ENCODE peak calls at places on chromosome 4, in six cellular contexts. Z is A549, U is HCT116, C is GM12878, I is K562, Q is H1. F is an unnamed sample.

GRCh38 chr4:158016511-158016910 is 156.3 kb downstream of the GASK1B start:
- DNase-seq in Z (no peak), U (no peak), C (no peak), I (no peak), Q (no peak), F (no peak)

GRCh38 chr4:189301692-189302091 is 639.0 kb upstream of the FRG1 start:
- DNase-seq in Z (no peak), U (no peak), C (no peak), I (no peak), Q (no peak), F (no peak)

GRCh38 chr4:8617486-8618040 is 25.0 kb downstream of the CPZ start:
- DNase-seq in Z (no peak), U (no peak), C (no peak), I (no peak), Q (no peak), F (no peak)

GRCh38 chr4:185893500-185893899 is 81.5 kb upstream of the SORBS2 start:
- DNase-seq in Z (no peak), U (no peak), C (no peak), I (no peak), Q (no peak), F (no peak)

GRCh38 chr4:86223472-86223871 is 136.4 kb downstream of the MAPK10 start:
- DNase-seq in Z (peak; percentile 60), U (peak; percentile 66), C (no peak), I (peak; percentile 39), Q (peak; percentile 79), F (peak; percentile 56)

GRCh38 chr4:184648220-184649025 is 824 bp downstream of the CASP3 start:
- DNase-seq in Z (peak; percentile 21), U (no peak), C (no peak), I (peak; percentile 48), Q (peak; percentile 58), F (peak; percentile 65)

GRCh38 chr4:42554072-42554471 is 102.8 kb downstream of the ATP8A1 start:
- DNase-seq in Z (no peak), U (no peak), C (no peak), I (no peak), Q (no peak), F (no peak)

GRCh38 chr4:24850669-24851068 is 55.3 kb downstream of the SOD3 start:
- DNase-seq in Z (peak; percentile 10), U (no peak), C (no peak), I (no peak), Q (no peak), F (no peak)

GRCh38 chr4:186813377-186814068 is 89.9 kb upstream of the FAT1 start:
- DNase-seq in Z (no peak), U (no peak), C (no peak), I (no peak), Q (no peak), F (no peak)

GRCh38 chr4:176339936-176340761 is 20.4 kb downstream of the SPCS3 start:
- DNase-seq in Z (no peak), U (no peak), C (no peak), I (no peak), Q (no peak), F (no peak)

GRCh38 chr4:7978907-7979651 is 39.4 kb upstream of the AFAP1 start:
- DNase-seq in Z (no peak), U (no peak), C (no peak), I (no peak), Q (peak; percentile 50), F (no peak)

GRCh38 chr4:77865259-77865658 is 2.6 kb downstream of the MRPL1 start:
- DNase-seq in Z (no peak), U (no peak), C (no peak), I (no peak), Q (no peak), F (no peak)

GRCh38 chr4:48334900-48335384 is 6.4 kb upstream of the SLAIN2 start:
- DNase-seq in Z (no peak), U (no peak), C (no peak), I (peak; percentile 26), Q (no peak), F (no peak)

GRCh38 chr4:147793973-147794690 is 62.2 kb downstream of the ARHGAP10 start:
- DNase-seq in Z (no peak), U (no peak), C (no peak), I (no peak), Q (no peak), F (no peak)

GRCh38 chr4:99856166-99856565 is 38.1 kb downstream of the LAMTOR3 start:
- DNase-seq in Z (no peak), U (peak; percentile 4), C (no peak), I (no peak), Q (no peak), F (peak; percentile 83)

GRCh38 chr4:149164282-149164681 is 651.4 kb downstream of the IQCM start:
- DNase-seq in Z (peak; percentile 3), U (no peak), C (no peak), I (no peak), Q (peak; percentile 50), F (no peak)

GRCh38 chr4:55635760-55636621 is at the start of gene NMU:
- DNase-seq in Z (peak; percentile 19), U (peak; percentile 67), C (no peak), I (peak; percentile 76), Q (peak; percentile 73), F (no peak)

GRCh38 chr4:10656420-10656819 is 28.1 kb downstream of the CLNK start:
- DNase-seq in Z (no peak), U (no peak), C (no peak), I (no peak), Q (no peak), F (no peak)

GRCh38 chr4:47462799-47463234 is 685 bp downstream of the COMMD8 start:
- DNase-seq in Z (no peak), U (no peak), C (no peak), I (no peak), Q (no peak), F (peak; percentile 26)

GRCh38 chr4:144968606-144969005 is 129.4 kb downstream of the ANAPC10 start:
- DNase-seq in Z (no peak), U (no peak), C (no peak), I (no peak), Q (no peak), F (no peak)
- TF ChIP-seq CTCF in Z (no peak), U (no peak), C (no peak), I (no peak), Q (no peak), F (no peak)

DNA sequence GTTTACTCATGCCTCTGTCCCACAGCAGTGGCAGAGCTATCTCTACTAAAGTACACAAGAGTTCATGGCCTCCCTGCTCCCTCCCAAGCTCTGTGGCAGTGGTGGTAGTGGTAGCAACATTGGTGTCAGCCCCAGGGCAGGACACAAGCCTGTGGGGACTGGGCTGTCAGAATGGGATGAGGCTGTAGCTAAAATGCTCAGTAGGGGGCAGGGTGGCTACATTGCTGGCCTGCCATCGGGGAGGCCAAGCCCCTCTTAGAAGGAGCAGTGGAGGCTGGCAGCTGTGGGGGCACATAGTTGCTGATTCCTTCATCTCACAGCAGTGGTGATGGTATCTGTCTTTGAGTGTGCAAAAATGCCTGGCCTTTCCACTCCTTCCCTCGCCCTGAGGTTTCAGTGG is 461.7 kb downstream of the PCDH18 start:
- DNase-seq in Z (no peak), U (no peak), C (no peak), I (no peak), Q (no peak), F (no peak)
- TF ChIP-seq MAX in Z (no peak), U (no peak), C (no peak), I (no peak), Q (no peak), F (no peak)

DNA sequence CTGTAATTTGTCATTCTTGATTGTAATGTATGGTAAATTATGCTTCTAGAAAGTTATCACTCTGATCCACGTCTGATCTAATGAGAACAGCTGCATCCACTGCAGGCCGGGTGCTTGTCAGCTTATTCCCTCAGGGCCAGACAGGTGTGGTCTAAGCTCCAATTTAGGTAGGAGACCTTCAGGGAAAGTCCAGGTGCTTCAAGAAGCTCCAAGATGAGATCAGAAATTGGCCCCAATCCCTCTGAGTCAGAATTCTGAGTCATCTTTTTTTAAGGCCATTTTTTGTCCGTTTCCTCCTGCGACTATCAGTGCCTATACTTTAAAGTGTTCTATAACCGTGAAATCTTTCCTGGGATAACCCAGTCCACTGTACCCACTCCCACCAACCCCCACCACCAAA is 92.3 kb downstream of the PALLD start:
- DNase-seq in Z (peak; percentile 74), U (peak; percentile 94), C (no peak), I (no peak), Q (no peak), F (no peak)
- H3K4me3 ChIP-seq in Z (no peak overlapping the region), U (no peak overlapping the region), C (no peak overlapping the region), I (no peak overlapping the region), Q (no peak overlapping the region), F (no peak overlapping the region)

GRCh38 chr4:29082684-29083083 is 1637.5 kb upstream of the PCDH7 start:
- DNase-seq in Z (no peak), U (no peak), C (no peak), I (no peak), Q (no peak), F (no peak)
- TF ChIP-seq CTCF in Z (no peak), U (no peak), C (no peak), I (no peak), Q (no peak), F (no peak)

GRCh38 chr4:3766207-3766790 is at the start of gene ADRA2C:
- DNase-seq in Z (peak; percentile 33), U (no peak), C (no peak), I (peak; percentile 34), Q (peak; percentile 57), F (no peak)
- TF ChIP-seq MAX in Z (no peak), U (no peak), C (no peak), I (no peak), Q (no peak), F (no peak)

GRCh38 chr4:93072292-93072691 is 756.3 kb upstream of the ATOH1 start:
- DNase-seq in Z (no peak), U (no peak), C (no peak), I (no peak), Q (no peak), F (no peak)
- H3K4me3 ChIP-seq in Z (no peak overlapping the region), U (no peak overlapping the region), C (no peak overlapping the region), I (no peak overlapping the region), Q (no peak overlapping the region), F (no peak overlapping the region)

GRCh38 chr4:154620111-154620510 is 7.7 kb upstream of the FGG start:
- DNase-seq in Z (no peak), U (no peak), C (no peak), I (no peak), Q (no peak), F (no peak)

GRCh38 chr4:154623995-154624394 is 11.5 kb upstream of the FGG start:
- DNase-seq in Z (no peak), U (no peak), C (no peak), I (no peak), Q (no peak), F (no peak)

GRCh38 chr4:154618708-154619315 is 6.4 kb upstream of the FGG start:
- DNase-seq in Z (peak; percentile 76), U (peak; percentile 51), C (peak; percentile 21), I (peak; percentile 59), Q (peak; percentile 59), F (peak; percentile 52)

GRCh38 chr4:154626793-154627484 is 14.5 kb upstream of the FGG start:
- DNase-seq in Z (peak; percentile 58), U (peak; percentile 63), C (no peak), I (peak; percentile 77), Q (peak; percentile 80), F (peak; percentile 49)

DNA sequence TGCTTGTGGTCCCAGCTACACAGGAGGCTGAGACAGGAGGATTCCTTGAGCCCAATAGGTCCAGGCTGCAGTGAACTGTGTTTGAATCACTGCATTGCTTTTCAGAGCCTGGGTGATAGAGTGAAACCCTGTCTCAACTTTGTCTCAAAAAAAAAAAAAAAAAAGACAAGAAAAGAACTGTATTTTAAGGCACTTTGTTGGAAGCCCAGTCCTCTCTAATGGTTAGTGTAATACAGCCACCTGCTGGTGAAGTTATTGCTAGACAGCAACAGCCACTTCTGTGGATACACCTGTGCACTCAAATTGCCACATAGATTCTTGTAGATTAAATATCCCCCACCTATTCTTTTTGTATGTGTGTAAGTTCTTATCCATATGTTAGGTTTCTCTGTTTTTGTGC is 10.1 kb upstream of the FGG start:
- DNase-seq in Z (peak; percentile 63), U (peak; percentile 49), C (no peak), I (peak; percentile 56), Q (no peak), F (peak; percentile 40)
- TF ChIP-seq CTCF in Z (peak; percentile 80), U (peak; percentile 72), C (peak; percentile 62), I (peak; percentile 78), Q (peak; percentile 58), F (peak; percentile 35)

F was measured in NB4.